ENCODE peak calls at places on chromosomes 4 and X, in six cellular contexts. O is GM23248, Q is HCEC 1CT, W is AG08395, Y is fibroblast of pulmonary artery, I is esophagus squamous epithelium. H is an unnamed sample.
A peak's percentile ranks its signal among the peaks of the same experiment; 100 is the strongest.

GRCh38 chr4:4990857-4991540 is 28.3 kb downstream of the CYTL1 start:
- DNase-seq in O (peak; percentile 97), Q (peak; percentile 31), W (peak; percentile 98), Y (peak; percentile 81), I (no peak), H (peak; percentile 1)

GRCh38 chr4:41361831-41362646 is 105.3 kb downstream of the UCHL1 start:
- DNase-seq in O (peak; percentile 36), Q (no peak), W (no peak), Y (no peak), I (no peak), H (no peak)

GRCh38 chrX:2608638-2609430 is 82.3 kb upstream of the CD99 start:
- DNase-seq in O (peak; percentile 87), Q (peak; percentile 83), W (peak; percentile 95), Y (peak; percentile 86), I (no peak), H (peak; percentile 19)

GRCh38 chr4:56220261-56220660 is 167.0 kb downstream of the AASDH start:
- DNase-seq in O (no peak), Q (peak; percentile 31), W (no peak), Y (no peak), I (no peak), H (no peak)

GRCh38 chrX:150455220-150455618 is 92.1 kb downstream of the MAMLD1 start:
- DNase-seq in O (no peak), Q (no peak), W (no peak), Y (no peak), I (no peak), H (no peak)

GRCh38 chr4:111943796-111944203 is 201.5 kb upstream of the FAM241A start:
- DNase-seq in O (peak; percentile 73), Q (peak; percentile 60), W (peak; percentile 70), Y (peak; percentile 55), I (peak; percentile 3), H (no peak)

GRCh38 chr4:181319629-181320028 is 923.6 kb upstream of the TENM3 start:
- DNase-seq in O (no peak), Q (no peak), W (no peak), Y (no peak), I (no peak), H (no peak)

GRCh38 chr4:125070869-125071268 is 243.9 kb upstream of the FAT4 start:
- DNase-seq in O (no peak), Q (no peak), W (no peak), Y (no peak), I (no peak), H (no peak)

GRCh38 chrX:65838674-65839073 is 171.2 kb downstream of the MSN start:
- DNase-seq in O (no peak), Q (no peak), W (no peak), Y (no peak), I (no peak), H (no peak)

GRCh38 chrX:63959975-63960374 is 175.0 kb upstream of the ARHGEF9 start:
- DNase-seq in O (no peak), Q (no peak), W (no peak), Y (no peak), I (no peak), H (no peak)

GRCh38 chr4:150546286-150546685 is 35.7 kb upstream of the MAB21L2 start:
- DNase-seq in O (no peak), Q (no peak), W (no peak), Y (no peak), I (no peak), H (no peak)

GRCh38 chr4:24321151-24321550 is 263.2 kb downstream of the DHX15 start:
- DNase-seq in O (peak; percentile 42), Q (peak; percentile 55), W (peak; percentile 13), Y (no peak), I (no peak), H (no peak)

GRCh38 chr4:7034262-7035081 is 8.7 kb upstream of the TADA2B start:
- DNase-seq in O (peak; percentile 77), Q (no peak), W (peak; percentile 76), Y (peak; percentile 34), I (no peak), H (no peak)

GRCh38 chrX:18252644-18253359 is 32.1 kb upstream of the BEND2 start:
- DNase-seq in O (peak; percentile 1), Q (no peak), W (no peak), Y (peak; percentile 30), I (no peak), H (no peak)

GRCh38 chr4:142110136-142110535 is 473.8 kb downstream of the IL15 start:
- DNase-seq in O (no peak), Q (no peak), W (no peak), Y (peak; percentile 38), I (no peak), H (no peak)

GRCh38 chr4:74293558-74293957 is 14.7 kb upstream of the EPGN start:
- DNase-seq in O (no peak), Q (no peak), W (no peak), Y (no peak), I (no peak), H (no peak)

GRCh38 chr4:8599657-8600056 is 7.1 kb downstream of the CPZ start:
- DNase-seq in O (peak; percentile 95), Q (peak; percentile 17), W (peak; percentile 87), Y (peak; percentile 32), I (no peak), H (peak; percentile 28)

GRCh38 chr4:8838911-8839431 is 32.7 kb downstream of the HMX1 start:
- DNase-seq in O (no peak), Q (no peak), W (no peak), Y (no peak), I (no peak), H (no peak)

GRCh38 chrX:130771230-130771629 is 131.8 kb downstream of the ENOX2 start:
- DNase-seq in O (peak; percentile 47), Q (peak; percentile 15), W (no peak), Y (no peak), I (no peak), H (no peak)

GRCh38 chr4:100414016-100414790 is 103.6 kb downstream of the EMCN start:
- DNase-seq in O (peak; percentile 68), Q (no peak), W (peak; percentile 11), Y (no peak), I (no peak), H (no peak)

GRCh38 chrX:78313526-78313925 is 13.9 kb downstream of the CYSLTR1 start:
- DNase-seq in O (no peak), Q (no peak), W (no peak), Y (no peak), I (no peak), H (no peak)

GRCh38 chr4:34486964-34487363 is 1757.3 kb downstream of the ARAP2 start:
- DNase-seq in O (no peak), Q (no peak), W (no peak), Y (no peak), I (no peak), H (no peak)

GRCh38 chr4:77618383-77619241 is 13.0 kb downstream of the CXCL13 start:
- DNase-seq in O (peak; percentile 82), Q (peak; percentile 18), W (peak; percentile 83), Y (peak; percentile 81), I (no peak), H (peak; percentile 45)

GRCh38 chr4:3399277-3400194 is 42.2 kb upstream of the HGFAC start:
- DNase-seq in O (peak; percentile 13), Q (no peak), W (no peak), Y (no peak), I (no peak), H (no peak)

GRCh38 chr4:154416183-154416543 is 75.4 kb downstream of the DCHS2 start:
- DNase-seq in O (peak; percentile 4), Q (no peak), W (peak; percentile 3), Y (no peak), I (no peak), H (no peak)

GRCh38 chr4:188992706-188993105 is 853.5 kb downstream of the TRIML1 start:
- DNase-seq in O (peak; percentile 14), Q (peak; percentile 21), W (peak; percentile 8), Y (no peak), I (no peak), H (no peak)

GRCh38 chrX:47169726-47170515 is 23.7 kb upstream of the UBA1 start:
- DNase-seq in O (peak; percentile 53), Q (no peak), W (no peak), Y (peak; percentile 75), I (no peak), H (no peak)

GRCh38 chrX:3743821-3744439 is 30.5 kb upstream of the PRKX start:
- DNase-seq in O (no peak), Q (no peak), W (no peak), Y (no peak), I (no peak), H (no peak)

GRCh38 chr4:48016141-48017107 is at the start of the genes CNGA1 and NIPAL1:
- DNase-seq in O (peak; percentile 81), Q (peak; percentile 13), W (peak; percentile 74), Y (peak; percentile 69), I (peak; percentile 56), H (peak; percentile 37)

GRCh38 chrX:70353524-70353923 is 63.6 kb downstream of the KIF4A start:
- DNase-seq in O (no peak), Q (no peak), W (no peak), Y (no peak), I (no peak), H (no peak)

GRCh38 chr4:176735300-176735699 is 57.4 kb downstream of the VEGFC start:
- DNase-seq in O (peak; percentile 68), Q (peak; percentile 64), W (peak; percentile 11), Y (peak; percentile 53), I (no peak), H (no peak)

GRCh38 chr4:71272976-71273375 is 65.8 kb upstream of the SLC4A4 start:
- DNase-seq in O (no peak), Q (no peak), W (no peak), Y (no peak), I (no peak), H (no peak)

H was measured in kidney epithelial cell.